ENCODE peak calls at places on chromosomes 13 and 19, in seven cellular contexts. One of them, this sample, is unnamed.

GRCh38 chr19:48051345-48052033 is 7.6 kb upstream of the CABP5 start:
- DNase-seq in H1: no peak
- DNase-seq in mesenchymal stem cell: no peak
- DNase-seq in neuronal stem cell: no peak
- DNase-seq in trophoblast cell: no peak
- DNase-seq in H9: no peak
- DNase-seq in mesendoderm: no peak
- DNase-seq in this sample: no peak

GRCh38 chr19:3004522-3004921 is 24.6 kb downstream of the TLE2 start:
- DNase-seq in H9: no peak
- DNase-seq in neuronal stem cell: no peak
- DNase-seq in H1: no peak
- DNase-seq in trophoblast cell: no peak
- DNase-seq in mesenchymal stem cell: no peak
- DNase-seq in mesendoderm: no peak
- DNase-seq in this sample: no peak

GRCh38 chr19:3692141-3693029 is 7.9 kb downstream of the PIP5K1C start:
- DNase-seq in mesendoderm: peak; percentile 44
- DNase-seq in neuronal stem cell: no peak
- DNase-seq in H1: no peak
- DNase-seq in mesenchymal stem cell: no peak
- DNase-seq in H9: no peak
- DNase-seq in trophoblast cell: peak; percentile 40
- DNase-seq in this sample: no peak

GRCh38 chr19:35253316-35254286 is 4.8 kb downstream of the LSR start:
- DNase-seq in trophoblast cell: no peak
- DNase-seq in neuronal stem cell: no peak
- DNase-seq in mesendoderm: peak; percentile 51
- DNase-seq in H1: no peak
- DNase-seq in mesenchymal stem cell: no peak
- DNase-seq in H9: peak; percentile 30
- DNase-seq in this sample: no peak

GRCh38 chr19:2051771-2052704 is 994 bp upstream of the MKNK2 start:
- DNase-seq in mesendoderm: no peak
- DNase-seq in H9: peak; percentile 30
- DNase-seq in mesenchymal stem cell: no peak
- DNase-seq in H1: no peak
- DNase-seq in trophoblast cell: no peak
- DNase-seq in neuronal stem cell: no peak
- DNase-seq in this sample: no peak

GRCh38 chr13:101291216-101291615 is 125.1 kb downstream of the NALCN start:
- DNase-seq in trophoblast cell: peak; percentile 15
- DNase-seq in H1: no peak
- DNase-seq in mesenchymal stem cell: no peak
- DNase-seq in H9: no peak
- DNase-seq in mesendoderm: no peak
- DNase-seq in neuronal stem cell: no peak
- DNase-seq in this sample: peak; percentile 39

GRCh38 chr19:48780684-48781391 is 25.5 kb downstream of the FGF21 start:
- DNase-seq in H1: no peak
- DNase-seq in mesenchymal stem cell: peak; percentile 92
- DNase-seq in H9: no peak
- DNase-seq in trophoblast cell: peak; percentile 53
- DNase-seq in neuronal stem cell: no peak
- DNase-seq in mesendoderm: no peak
- DNase-seq in this sample: peak; percentile 58

GRCh38 chr13:33392794-33393371 is 107.3 kb upstream of the STARD13 start:
- DNase-seq in mesenchymal stem cell: no peak
- DNase-seq in trophoblast cell: no peak
- DNase-seq in neuronal stem cell: no peak
- DNase-seq in mesendoderm: no peak
- DNase-seq in H9: no peak
- DNase-seq in H1: no peak
- DNase-seq in this sample: no peak

GRCh38 chr19:16957151-16957662 is 68.4 kb downstream of the F2RL3 start:
- DNase-seq in mesendoderm: no peak
- DNase-seq in trophoblast cell: no peak
- DNase-seq in mesenchymal stem cell: no peak
- DNase-seq in H1: no peak
- DNase-seq in neuronal stem cell: no peak
- DNase-seq in H9: no peak
- DNase-seq in this sample: no peak

GRCh38 chr19:9952276-9952675 is 16.0 kb upstream of the OLFM2 start:
- DNase-seq in mesendoderm: no peak
- DNase-seq in mesenchymal stem cell: no peak
- DNase-seq in neuronal stem cell: no peak
- DNase-seq in trophoblast cell: no peak
- DNase-seq in H9: no peak
- DNase-seq in H1: no peak
- DNase-seq in this sample: no peak

GRCh38 chr19:1457031-1457739 is 7.3 kb downstream of the APC2 start:
- DNase-seq in mesendoderm: peak; percentile 78
- DNase-seq in H1: no peak
- DNase-seq in mesenchymal stem cell: no peak
- DNase-seq in neuronal stem cell: no peak
- DNase-seq in H9: peak; percentile 76
- DNase-seq in trophoblast cell: peak; percentile 33
- DNase-seq in this sample: no peak

GRCh38 chr19:55372316-55373081 is 2.2 kb upstream of the IL11 start:
- DNase-seq in trophoblast cell: no peak
- DNase-seq in mesendoderm: peak; percentile 73
- DNase-seq in H1: no peak
- DNase-seq in mesenchymal stem cell: peak; percentile 79
- DNase-seq in H9: no peak
- DNase-seq in neuronal stem cell: no peak
- DNase-seq in this sample: peak; percentile 84

GRCh38 chr19:13699786-13700185 is 64.5 kb upstream of the MRI1 start:
- DNase-seq in H9: no peak
- DNase-seq in mesendoderm: no peak
- DNase-seq in mesenchymal stem cell: no peak
- DNase-seq in trophoblast cell: no peak
- DNase-seq in H1: no peak
- DNase-seq in neuronal stem cell: no peak
- DNase-seq in this sample: no peak

GRCh38 chr13:32254416-32254815 is 60.7 kb downstream of the ZAR1L start:
- DNase-seq in neuronal stem cell: no peak
- DNase-seq in mesenchymal stem cell: no peak
- DNase-seq in mesendoderm: no peak
- DNase-seq in H1: no peak
- DNase-seq in H9: no peak
- DNase-seq in trophoblast cell: no peak
- DNase-seq in this sample: no peak

GRCh38 chr13:24995225-24995804 is 100.6 kb upstream of the PABPC3 start:
- DNase-seq in H1: no peak
- DNase-seq in trophoblast cell: peak; percentile 94
- DNase-seq in H9: peak; percentile 78
- DNase-seq in mesendoderm: peak; percentile 94
- DNase-seq in neuronal stem cell: peak; percentile 73
- DNase-seq in mesenchymal stem cell: peak; percentile 85
- DNase-seq in this sample: peak; percentile 82

GRCh38 chr13:39283062-39283461 is 244.8 kb downstream of the NHLRC3 start:
- DNase-seq in H1: no peak
- DNase-seq in H9: no peak
- DNase-seq in trophoblast cell: no peak
- DNase-seq in mesendoderm: no peak
- DNase-seq in neuronal stem cell: no peak
- DNase-seq in mesenchymal stem cell: no peak
- DNase-seq in this sample: no peak

GRCh38 chr19:54882758-54883157 is 8.7 kb downstream of the FCAR start:
- DNase-seq in H1: no peak
- DNase-seq in mesendoderm: peak; percentile 28
- DNase-seq in H9: no peak
- DNase-seq in trophoblast cell: peak; percentile 28
- DNase-seq in mesenchymal stem cell: no peak
- DNase-seq in neuronal stem cell: no peak
- DNase-seq in this sample: no peak

GRCh38 chr13:26482451-26483197 is 74.9 kb upstream of the WASF3 start:
- DNase-seq in H1: peak; percentile 47
- DNase-seq in mesenchymal stem cell: peak; percentile 75
- DNase-seq in H9: peak; percentile 74
- DNase-seq in mesendoderm: peak; percentile 89
- DNase-seq in neuronal stem cell: peak; percentile 65
- DNase-seq in trophoblast cell: peak; percentile 86
- DNase-seq in this sample: peak; percentile 74

GRCh38 chr19:943551-944170 is 17.8 kb downstream of the ARID3A start:
- DNase-seq in neuronal stem cell: no peak
- DNase-seq in mesenchymal stem cell: no peak
- DNase-seq in H9: no peak
- DNase-seq in trophoblast cell: no peak
- DNase-seq in mesendoderm: no peak
- DNase-seq in H1: no peak
- DNase-seq in this sample: no peak

GRCh38 chr13:113664751-113665581 is 2.1 kb upstream of the GRK1 start:
- DNase-seq in H9: no peak
- DNase-seq in mesenchymal stem cell: no peak
- DNase-seq in trophoblast cell: no peak
- DNase-seq in mesendoderm: no peak
- DNase-seq in neuronal stem cell: no peak
- DNase-seq in H1: no peak
- DNase-seq in this sample: no peak

GRCh38 chr19:2266183-2266993 is 10.2 kb upstream of the JSRP1 start:
- DNase-seq in H1: no peak
- DNase-seq in mesendoderm: no peak
- DNase-seq in trophoblast cell: peak; percentile 35
- DNase-seq in H9: no peak
- DNase-seq in neuronal stem cell: no peak
- DNase-seq in mesenchymal stem cell: peak; percentile 52
- DNase-seq in this sample: peak; percentile 75

GRCh38 chr13:29859971-29860370 is 9.6 kb upstream of the UBL3 start:
- DNase-seq in trophoblast cell: peak; percentile 93
- DNase-seq in H1: no peak
- DNase-seq in H9: no peak
- DNase-seq in mesenchymal stem cell: peak; percentile 77
- DNase-seq in neuronal stem cell: no peak
- DNase-seq in mesendoderm: no peak
- DNase-seq in this sample: peak; percentile 87

GRCh38 chr13:106513025-106513424 is 22.4 kb downstream of the EFNB2 start:
- DNase-seq in mesendoderm: no peak
- DNase-seq in mesenchymal stem cell: peak; percentile 39
- DNase-seq in H9: no peak
- DNase-seq in neuronal stem cell: no peak
- DNase-seq in H1: no peak
- DNase-seq in trophoblast cell: no peak
- DNase-seq in this sample: peak; percentile 45

GRCh38 chr19:8887364-8887763 is 55.2 kb downstream of the MBD3L1 start:
- DNase-seq in trophoblast cell: no peak
- DNase-seq in H9: no peak
- DNase-seq in H1: no peak
- DNase-seq in mesendoderm: no peak
- DNase-seq in mesenchymal stem cell: no peak
- DNase-seq in neuronal stem cell: no peak
- DNase-seq in this sample: no peak

GRCh38 chr13:43368003-43368402 is 344.6 kb downstream of the DNAJC15 start:
- DNase-seq in trophoblast cell: peak; percentile 64
- DNase-seq in mesendoderm: no peak
- DNase-seq in mesenchymal stem cell: peak; percentile 60
- DNase-seq in H9: no peak
- DNase-seq in neuronal stem cell: no peak
- DNase-seq in H1: no peak
- DNase-seq in this sample: peak; percentile 57

GRCh38 chr19:19385900-19386339 is 19.6 kb upstream of the GATAD2A start:
- DNase-seq in neuronal stem cell: no peak
- DNase-seq in mesenchymal stem cell: no peak
- DNase-seq in H1: no peak
- DNase-seq in H9: peak; percentile 52
- DNase-seq in mesendoderm: peak; percentile 73
- DNase-seq in trophoblast cell: peak; percentile 74
- DNase-seq in this sample: no peak

GRCh38 chr19:6800991-6801396 is 28.5 kb downstream of the VAV1 start:
- DNase-seq in H9: peak; percentile 30
- DNase-seq in mesenchymal stem cell: no peak
- DNase-seq in neuronal stem cell: no peak
- DNase-seq in H1: no peak
- DNase-seq in trophoblast cell: no peak
- DNase-seq in mesendoderm: peak; percentile 42
- DNase-seq in this sample: peak; percentile 38

GRCh38 chr19:58291943-58292342 is 13.2 kb downstream of the ZNF8 start:
- DNase-seq in mesenchymal stem cell: no peak
- DNase-seq in H1: no peak
- DNase-seq in neuronal stem cell: no peak
- DNase-seq in mesendoderm: no peak
- DNase-seq in trophoblast cell: no peak
- DNase-seq in H9: no peak
- DNase-seq in this sample: no peak
- H3K79me1 ChIP-seq in mesenchymal stem cell: peaks cover 59% of the 10 kb centered on the region
- H3K79me1 ChIP-seq in H1: peaks cover 16% of the 10 kb centered on the region
- H3K79me1 ChIP-seq in neuronal stem cell: peaks cover 12% of the 10 kb centered on the region
- H3K79me1 ChIP-seq in mesendoderm: peaks cover 16% of the 10 kb centered on the region
- H3K79me1 ChIP-seq in trophoblast cell: no peaks in the 10 kb centered on the region
- H3K79me1 ChIP-seq in H9: peaks cover 3% of the 10 kb centered on the region
- H3K79me1 ChIP-seq in this sample: peaks cover 19% of the 10 kb centered on the region

DNA sequence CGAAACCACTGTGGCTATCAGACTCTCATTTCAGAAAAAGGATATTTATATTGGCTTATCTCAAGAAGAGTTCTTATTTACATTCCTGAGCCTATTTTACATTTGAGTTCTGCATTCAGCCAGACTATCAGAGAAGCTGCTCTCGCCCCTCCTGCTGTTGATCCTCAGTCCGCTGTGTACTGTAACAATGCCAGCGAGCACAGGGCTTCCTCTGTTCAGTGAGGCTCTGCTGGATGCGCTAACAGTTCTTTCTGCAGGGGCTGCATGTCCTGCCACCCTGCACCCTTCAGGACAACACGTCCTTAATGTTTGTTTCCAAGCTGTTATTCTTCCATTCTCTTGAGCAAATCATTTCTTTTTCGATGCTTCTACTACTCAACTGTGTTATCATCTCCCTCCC is 463.7 kb upstream of the SGCG start:
- DNase-seq in mesendoderm: peak; percentile 3
- DNase-seq in neuronal stem cell: no peak
- DNase-seq in H9: no peak
- DNase-seq in trophoblast cell: no peak
- DNase-seq in H1: no peak
- DNase-seq in mesenchymal stem cell: no peak
- DNase-seq in this sample: no peak
- H3K79me1 ChIP-seq in mesendoderm: no peaks in the 10 kb centered on the region
- H3K79me1 ChIP-seq in neuronal stem cell: no peaks in the 10 kb centered on the region
- H3K79me1 ChIP-seq in H9: no peaks in the 10 kb centered on the region
- H3K79me1 ChIP-seq in trophoblast cell: no peaks in the 10 kb centered on the region
- H3K79me1 ChIP-seq in H1: no peaks in the 10 kb centered on the region
- H3K79me1 ChIP-seq in mesenchymal stem cell: no peaks in the 10 kb centered on the region
- H3K79me1 ChIP-seq in this sample: no peaks in the 10 kb centered on the region

DNA sequence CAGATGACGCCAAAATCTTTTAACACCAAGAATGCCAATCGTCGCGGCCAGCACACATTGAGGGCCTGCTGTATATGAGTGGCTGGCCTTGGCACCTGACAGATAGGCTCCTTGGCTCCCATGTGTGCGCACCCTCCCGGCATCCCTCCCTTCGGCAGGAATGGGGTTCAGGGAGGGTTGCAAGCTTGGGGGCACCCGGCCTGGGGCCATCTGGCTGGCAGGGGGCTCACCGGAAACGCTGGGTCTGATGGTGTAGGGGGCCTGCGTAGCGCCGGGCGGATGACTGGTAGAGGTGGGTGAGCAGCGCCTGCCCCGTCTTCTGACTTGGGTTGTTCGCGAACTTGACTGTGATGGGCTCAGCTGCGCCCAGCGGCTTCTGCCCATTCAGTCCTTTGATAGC is 22.4 kb downstream of the PRKCSH start:
- DNase-seq in neuronal stem cell: no peak
- DNase-seq in H9: no peak
- DNase-seq in mesendoderm: no peak
- DNase-seq in H1: no peak
- DNase-seq in mesenchymal stem cell: no peak
- DNase-seq in trophoblast cell: no peak
- DNase-seq in this sample: no peak
- H3K79me1 ChIP-seq in neuronal stem cell: no peaks in the 10 kb centered on the region
- H3K79me1 ChIP-seq in H9: no peaks in the 10 kb centered on the region
- H3K79me1 ChIP-seq in mesendoderm: no peaks in the 10 kb centered on the region
- H3K79me1 ChIP-seq in H1: no peaks in the 10 kb centered on the region
- H3K79me1 ChIP-seq in mesenchymal stem cell: no peaks in the 10 kb centered on the region
- H3K79me1 ChIP-seq in trophoblast cell: no peaks in the 10 kb centered on the region
- H3K79me1 ChIP-seq in this sample: no peaks in the 10 kb centered on the region

GRCh38 chr19:51664997-51665396 is 18.4 kb upstream of the SIGLEC14 start:
- DNase-seq in mesendoderm: no peak
- DNase-seq in trophoblast cell: no peak
- DNase-seq in neuronal stem cell: no peak
- DNase-seq in H9: no peak
- DNase-seq in H1: no peak
- DNase-seq in mesenchymal stem cell: no peak
- DNase-seq in this sample: no peak
- H3K79me1 ChIP-seq in mesendoderm: no peaks in the 10 kb centered on the region
- H3K79me1 ChIP-seq in trophoblast cell: no peaks in the 10 kb centered on the region
- H3K79me1 ChIP-seq in neuronal stem cell: no peaks in the 10 kb centered on the region
- H3K79me1 ChIP-seq in H9: no peaks in the 10 kb centered on the region
- H3K79me1 ChIP-seq in H1: no peaks in the 10 kb centered on the region
- H3K79me1 ChIP-seq in mesenchymal stem cell: no peaks in the 10 kb centered on the region
- H3K79me1 ChIP-seq in this sample: no peaks in the 10 kb centered on the region

This sample was measured in IMR-90.